ENCODE peak calls at places on chromosomes 16 and 17, in five cellular contexts. One of them, this sample, is unnamed.
A peak's percentile ranks its signal among the peaks of the same experiment; 100 is the strongest.

GRCh38 chr17:70332356-70332755 is 163.0 kb downstream of the KCNJ2 start:
- DNase-seq in heart right ventricle: no peak
- DNase-seq in cardiac fibroblast: no peak
- DNase-seq in uterus: no peak
- DNase-seq in body of pancreas: no peak
- DNase-seq in this sample: no peak

GRCh38 chr16:11255737-11256656 is at the start of gene SOCS1:
- DNase-seq in body of pancreas: peak; percentile 88
- DNase-seq in cardiac fibroblast: peak; percentile 85
- DNase-seq in heart right ventricle: peak; percentile 84
- DNase-seq in uterus: peak; percentile 91
- DNase-seq in this sample: peak; percentile 86

GRCh38 chr17:77434136-77435114 is 293.7 kb downstream of the SEC14L1 start:
- DNase-seq in body of pancreas: no peak
- DNase-seq in uterus: no peak
- DNase-seq in heart right ventricle: no peak
- DNase-seq in cardiac fibroblast: no peak
- DNase-seq in this sample: no peak

GRCh38 chr17:36674278-36674650 is 72.9 kb downstream of the MRM1 start:
- DNase-seq in cardiac fibroblast: peak; percentile 8
- DNase-seq in body of pancreas: no peak
- DNase-seq in uterus: no peak
- DNase-seq in heart right ventricle: no peak
- DNase-seq in this sample: no peak

GRCh38 chr17:13940858-13941665 is 128.2 kb upstream of the COX10 start:
- DNase-seq in heart right ventricle: no peak
- DNase-seq in body of pancreas: no peak
- DNase-seq in uterus: no peak
- DNase-seq in cardiac fibroblast: peak; percentile 66
- DNase-seq in this sample: peak; percentile 6

GRCh38 chr16:80788016-80788415 is 16.4 kb downstream of the CDYL2 start:
- DNase-seq in body of pancreas: no peak
- DNase-seq in heart right ventricle: no peak
- DNase-seq in cardiac fibroblast: peak; percentile 51
- DNase-seq in uterus: no peak
- DNase-seq in this sample: peak; percentile 57

GRCh38 chr17:77245162-77245926 is 104.6 kb downstream of the SEC14L1 start:
- DNase-seq in uterus: no peak
- DNase-seq in heart right ventricle: no peak
- DNase-seq in body of pancreas: no peak
- DNase-seq in cardiac fibroblast: no peak
- DNase-seq in this sample: no peak

GRCh38 chr17:30476726-30477082 is 504 bp upstream of the GOSR1 start:
- DNase-seq in body of pancreas: peak; percentile 9
- DNase-seq in heart right ventricle: no peak
- DNase-seq in uterus: no peak
- DNase-seq in cardiac fibroblast: no peak
- DNase-seq in this sample: no peak

GRCh38 chr17:40251576-40251975 is 32.5 kb downstream of the WIPF2 start:
- DNase-seq in heart right ventricle: peak; percentile 28
- DNase-seq in cardiac fibroblast: peak; percentile 86
- DNase-seq in uterus: peak; percentile 54
- DNase-seq in body of pancreas: no peak
- DNase-seq in this sample: peak; percentile 82

GRCh38 chr17:61813211-61813610 is 50.1 kb downstream of the BRIP1 start:
- DNase-seq in uterus: no peak
- DNase-seq in cardiac fibroblast: peak; percentile 26
- DNase-seq in body of pancreas: no peak
- DNase-seq in heart right ventricle: no peak
- DNase-seq in this sample: no peak

GRCh38 chr17:7315570-7316243 is 547 bp upstream of the GPS2 start:
- DNase-seq in uterus: no peak
- DNase-seq in cardiac fibroblast: no peak
- DNase-seq in body of pancreas: peak; percentile 62
- DNase-seq in heart right ventricle: no peak
- DNase-seq in this sample: no peak

GRCh38 chr17:8494506-8495111 is 58.9 kb downstream of the NDEL1 start:
- DNase-seq in heart right ventricle: no peak
- DNase-seq in body of pancreas: no peak
- DNase-seq in cardiac fibroblast: no peak
- DNase-seq in uterus: no peak
- DNase-seq in this sample: no peak

DNA sequence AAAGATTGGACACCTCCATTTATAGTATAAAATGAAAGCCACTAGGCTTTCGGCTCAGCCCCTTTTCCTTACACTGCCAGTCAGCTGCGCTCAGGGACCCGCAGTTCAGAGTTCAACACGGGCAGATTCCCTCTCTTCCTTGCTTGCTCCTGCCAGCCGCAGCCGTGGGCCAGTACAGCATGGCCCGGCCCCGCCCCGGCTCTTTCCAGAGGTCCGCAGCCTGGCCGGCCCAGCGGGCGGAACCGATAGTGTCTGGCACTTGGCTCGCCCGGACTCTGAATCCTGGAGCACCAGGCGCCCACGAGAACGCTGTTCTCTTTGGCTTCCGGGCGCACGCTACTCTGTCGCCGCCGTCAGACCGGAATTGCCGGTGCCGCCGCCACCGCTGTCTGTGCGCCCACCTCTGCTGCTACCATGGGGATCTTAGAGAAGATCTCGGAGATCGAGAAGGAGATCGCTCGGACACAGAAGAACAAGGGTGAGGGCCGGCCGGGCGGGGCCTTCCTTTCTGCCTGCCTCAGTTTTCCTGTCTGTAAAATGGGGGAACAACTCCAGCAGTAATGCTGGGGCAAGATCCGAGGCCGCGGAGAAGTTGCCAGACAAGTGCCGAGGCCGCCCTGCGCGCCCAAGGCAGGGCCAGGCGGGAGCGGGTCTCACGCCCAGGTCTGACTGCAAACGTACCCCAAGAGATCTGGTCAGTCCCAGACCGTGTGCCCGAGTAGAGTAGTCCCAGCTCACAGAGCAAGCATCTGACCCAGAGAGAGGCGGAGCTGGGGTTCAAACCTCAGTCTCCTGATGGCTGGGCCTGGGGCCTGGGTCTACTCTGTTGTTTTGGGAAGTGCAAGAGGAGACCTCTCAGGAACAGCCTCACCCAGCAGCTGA is at the start of gene DRG2:
- DNase-seq in cardiac fibroblast: peak; percentile 94
- DNase-seq in body of pancreas: peak; percentile 96
- DNase-seq in heart right ventricle: peak; percentile 91
- DNase-seq in uterus: peak; percentile 95
- DNase-seq in this sample: peak; percentile 92
- TF ChIP-seq CTCF in cardiac fibroblast: no peak
- TF ChIP-seq CTCF in body of pancreas: no peak
- TF ChIP-seq CTCF in heart right ventricle: no peak
- TF ChIP-seq CTCF in uterus: peak; percentile 59
- TF ChIP-seq CTCF in this sample: no peak

DNA sequence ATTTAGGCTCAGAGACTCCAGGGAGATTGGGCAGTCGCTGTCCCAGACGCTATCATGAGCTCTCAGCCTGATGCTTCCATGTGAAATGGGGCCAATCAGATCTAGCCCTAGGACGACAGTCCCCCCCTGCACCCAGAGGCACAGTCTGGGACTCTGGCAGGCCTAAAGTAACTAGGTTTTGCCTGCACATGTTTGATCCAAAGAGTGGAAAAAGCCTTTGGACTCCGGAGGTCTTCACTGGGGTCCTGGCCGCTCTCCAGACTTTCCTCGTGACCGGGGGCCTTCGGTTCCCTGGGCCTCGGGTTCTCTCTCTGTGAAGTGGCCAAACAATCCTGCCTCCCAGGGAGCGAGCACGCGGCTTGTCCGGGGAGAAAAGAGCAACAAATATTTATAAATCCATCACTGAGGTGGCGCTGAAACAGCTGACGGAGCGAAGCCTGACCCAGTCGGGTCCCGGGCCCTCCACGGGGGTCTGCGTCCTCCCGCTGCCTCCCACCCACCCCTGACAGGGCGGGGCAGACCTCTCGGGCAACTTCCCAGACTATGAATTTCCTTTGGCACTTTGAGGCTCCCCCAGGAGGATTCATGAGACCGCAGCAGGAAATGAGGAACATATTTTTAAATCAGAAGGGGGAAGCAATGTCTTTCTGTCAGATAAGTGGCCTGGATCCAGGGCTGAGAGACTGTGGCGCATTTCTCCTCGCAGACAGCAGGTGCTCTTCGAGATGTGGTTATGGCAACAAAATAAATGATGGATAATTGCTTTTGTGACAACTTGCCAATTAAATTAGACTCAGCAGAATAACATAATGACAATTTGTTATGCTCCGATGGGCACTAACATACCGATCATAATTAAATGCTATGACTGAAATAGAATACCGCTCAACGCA is 38.9 kb downstream of the MRPS23 start:
- DNase-seq in body of pancreas: peak; percentile 48
- DNase-seq in heart right ventricle: peak; percentile 70
- DNase-seq in uterus: peak; percentile 52
- DNase-seq in cardiac fibroblast: peak; percentile 54
- DNase-seq in this sample: peak; percentile 81
- H3K4me3 ChIP-seq in body of pancreas: no peak overlapping the region
- H3K4me3 ChIP-seq in heart right ventricle: no peak overlapping the region
- H3K4me3 ChIP-seq in uterus: peak overlapping the region; percentile 26
- H3K4me3 ChIP-seq in cardiac fibroblast: no peak overlapping the region
- H3K4me3 ChIP-seq in this sample: no peak overlapping the region

GRCh38 chr16:14015461-14015860 is 55.7 kb upstream of the MRTFB start:
- DNase-seq in body of pancreas: peak; percentile 12
- DNase-seq in uterus: no peak
- DNase-seq in heart right ventricle: no peak
- DNase-seq in cardiac fibroblast: no peak
- DNase-seq in this sample: no peak

GRCh38 chr16:14014284-14014625 is 56.9 kb upstream of the MRTFB start:
- DNase-seq in body of pancreas: no peak
- DNase-seq in uterus: no peak
- DNase-seq in cardiac fibroblast: no peak
- DNase-seq in heart right ventricle: no peak
- DNase-seq in this sample: no peak

GRCh38 chr16:14015017-14015416 is 56.1 kb upstream of the MRTFB start:
- DNase-seq in uterus: no peak
- DNase-seq in heart right ventricle: no peak
- DNase-seq in cardiac fibroblast: no peak
- DNase-seq in body of pancreas: no peak
- DNase-seq in this sample: no peak

GRCh38 chr16:14013571-14014283 is 57.4 kb upstream of the MRTFB start:
- DNase-seq in body of pancreas: peak; percentile 46
- DNase-seq in uterus: peak; percentile 49
- DNase-seq in heart right ventricle: peak; percentile 50
- DNase-seq in cardiac fibroblast: peak; percentile 87
- DNase-seq in this sample: peak; percentile 78

DNA sequence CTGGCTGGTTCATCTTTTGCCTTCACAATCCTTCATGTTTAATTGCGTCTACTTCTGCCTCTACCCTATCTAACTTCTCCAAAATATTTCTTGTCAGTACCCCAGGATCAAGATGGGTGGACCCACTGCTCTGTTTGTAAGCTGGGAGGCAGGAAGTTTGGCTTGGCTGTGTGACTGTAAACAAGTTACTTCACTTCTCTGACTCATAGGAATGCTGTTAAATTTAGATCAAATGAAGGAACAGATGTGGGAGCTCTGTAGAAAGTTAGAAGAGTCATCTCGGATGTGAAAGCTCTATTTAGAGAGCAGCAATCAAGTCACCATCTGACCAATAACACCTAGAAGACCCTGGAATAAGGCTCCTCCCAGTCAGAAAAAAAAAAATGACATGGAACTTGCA is 55.2 kb upstream of the MRTFB start:
- DNase-seq in body of pancreas: peak; percentile 37
- DNase-seq in cardiac fibroblast: peak; percentile 90
- DNase-seq in heart right ventricle: no peak
- DNase-seq in uterus: no peak
- DNase-seq in this sample: peak; percentile 67
- TF ChIP-seq CTCF in body of pancreas: no peak
- TF ChIP-seq CTCF in cardiac fibroblast: no peak
- TF ChIP-seq CTCF in heart right ventricle: peak; percentile 9
- TF ChIP-seq CTCF in uterus: no peak
- TF ChIP-seq CTCF in this sample: no peak

DNA sequence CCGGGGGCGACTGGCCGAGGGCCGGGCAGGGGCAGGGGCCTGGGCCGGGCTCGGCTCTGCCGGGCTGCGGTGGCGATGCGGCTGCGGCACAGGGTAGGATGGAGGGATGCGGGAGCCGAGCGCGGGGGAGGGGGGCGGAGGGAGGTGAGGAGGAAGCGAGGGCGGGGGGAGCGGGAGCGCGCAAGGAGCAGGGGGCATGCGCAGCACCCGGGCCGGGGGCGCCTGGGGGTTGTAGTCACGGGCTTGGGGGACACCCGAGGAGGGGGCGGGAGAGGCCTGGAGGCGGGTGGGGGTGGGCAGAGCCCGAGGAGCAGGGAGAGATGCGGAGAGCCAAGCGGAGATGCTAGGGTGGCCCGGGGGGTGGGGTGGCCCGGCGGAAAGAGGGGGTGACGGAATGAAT is at the start of gene STX1B:
- DNase-seq in heart right ventricle: no peak
- DNase-seq in cardiac fibroblast: no peak
- DNase-seq in body of pancreas: no peak
- DNase-seq in uterus: no peak
- DNase-seq in this sample: peak; percentile 38
- H3K4me3 ChIP-seq in heart right ventricle: no peak within 1 kb of the TSS
- H3K4me3 ChIP-seq in cardiac fibroblast: no peak within 1 kb of the TSS
- H3K4me3 ChIP-seq in body of pancreas: no peak within 1 kb of the TSS
- H3K4me3 ChIP-seq in uterus: no peak within 1 kb of the TSS
- H3K4me3 ChIP-seq in this sample: peak within 1 kb of the TSS; percentile 49

GRCh38 chr16:46629331-46629843 is 8.2 kb upstream of the SHCBP1 start:
- DNase-seq in cardiac fibroblast: peak; percentile 80
- DNase-seq in uterus: no peak
- DNase-seq in heart right ventricle: no peak
- DNase-seq in body of pancreas: no peak
- DNase-seq in this sample: peak; percentile 57
- TF ChIP-seq CTCF in cardiac fibroblast: peak; percentile 53
- TF ChIP-seq CTCF in uterus: peak; percentile 8
- TF ChIP-seq CTCF in heart right ventricle: peak; percentile 31
- TF ChIP-seq CTCF in body of pancreas: no peak
- TF ChIP-seq CTCF in this sample: peak; percentile 55

DNA sequence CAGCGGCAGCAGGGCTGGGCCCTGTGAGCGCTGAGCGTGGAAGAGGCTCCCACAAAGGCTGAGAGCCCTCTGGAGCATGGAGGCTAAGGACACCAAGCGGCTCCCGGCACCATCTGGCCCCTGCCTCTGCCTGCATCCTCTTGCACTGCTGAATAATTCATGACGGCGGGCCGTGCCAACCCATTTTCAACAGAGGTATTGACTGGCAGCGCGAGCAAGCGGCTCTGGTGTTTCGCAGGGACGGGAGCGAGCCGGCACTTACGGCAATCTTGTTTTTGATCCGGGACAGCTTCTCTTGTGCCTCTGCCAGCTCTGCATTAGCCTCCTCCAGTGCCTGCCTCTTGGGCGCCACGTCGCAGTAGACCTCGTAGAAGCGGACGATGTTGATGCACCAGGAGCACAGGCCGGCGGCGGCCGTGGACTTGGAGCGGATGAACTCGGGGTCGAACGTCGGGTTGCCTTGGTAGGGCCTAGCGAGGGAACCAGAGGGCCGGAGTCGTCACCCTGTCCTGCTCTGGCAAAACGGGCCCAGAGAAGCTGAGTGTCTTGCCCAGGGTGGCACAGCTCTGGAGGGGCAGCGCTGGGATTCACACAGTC is 80.4 kb downstream of the PGS1 start:
- DNase-seq in uterus: no peak
- DNase-seq in heart right ventricle: no peak
- DNase-seq in cardiac fibroblast: no peak
- DNase-seq in body of pancreas: no peak
- DNase-seq in this sample: no peak
- H3K4me3 ChIP-seq in uterus: no peak overlapping the region
- H3K4me3 ChIP-seq in heart right ventricle: no peak overlapping the region
- H3K4me3 ChIP-seq in cardiac fibroblast: no peak overlapping the region
- H3K4me3 ChIP-seq in body of pancreas: no peak overlapping the region
- H3K4me3 ChIP-seq in this sample: no peak overlapping the region